ENCODE peak calls at places on chromosomes 2 and 18, in eight cellular contexts. K is Calu3; T is HTR-8/SVneo; Z is AG08395; Y is stimulated activated CD8-positive, alpha-beta memory T cell treated with anti-CD3 and anti-CD28 coated beads, Interleukin-7, amount 100 ng/mL, for 1 hour; V is coronary artery; B is pancreas; P is ureter. O is an unnamed sample.

GRCh38 chr2:189574793-189575475 is 5.7 kb downstream of the SLC40A1 start:
- DNase-seq in Z (no peak), Y (no peak), V (no peak), B (no peak), P (no peak), K (peak), T (no peak), O (no peak)

GRCh38 chr2:237978058-237978712 is 11.4 kb downstream of the UBE2F start:
- DNase-seq in K (no peak), Y (no peak), T (no peak), V (no peak), P (no peak), B (no peak), Z (peak), O (no peak)

GRCh38 chr2:145018502-145018901 is 498.6 kb upstream of the ZEB2 start:
- DNase-seq in Z (no peak), P (no peak), B (no peak), V (no peak), Y (no peak), T (no peak), K (no peak), O (no peak)

GRCh38 chr2:53826587-53827397 is 33.0 kb downstream of the GPR75 start:
- DNase-seq in V (no peak), K (no peak), T (no peak), Z (peak), Y (no peak), B (no peak), P (no peak), O (no peak)

GRCh38 chr2:241298554-241299165 is 16.8 kb downstream of the HDLBP start:
- DNase-seq in V (no peak), T (no peak), P (no peak), K (no peak), Z (no peak), B (no peak), Y (no peak), O (no peak)

GRCh38 chr18:8808001-8808400 is 102.6 kb downstream of the MTCL1 start:
- DNase-seq in B (no peak), T (no peak), K (no peak), Z (no peak), Y (no peak), V (no peak), P (no peak), O (peak)

GRCh38 chr18:79630266-79631095 is 49.1 kb upstream of the CTDP1 start:
- DNase-seq in Y (no peak), B (no peak), Z (peak), V (no peak), P (peak), T (no peak), K (no peak), O (no peak)

GRCh38 chr2:188524519-188525113 is 232.9 kb downstream of the GULP1 start:
- DNase-seq in K (peak), Y (no peak), Z (peak), P (no peak), B (no peak), T (peak), V (no peak), O (peak)

GRCh38 chr2:70934981-70935380 is 719 bp upstream of the ATP6V1B1 start:
- DNase-seq in T (no peak), B (no peak), Y (no peak), Z (no peak), V (no peak), K (no peak), P (peak), O (no peak)

GRCh38 chr2:54676656-54677055 is 46.8 kb upstream of the EML6 start:
- DNase-seq in T (no peak), Z (peak), P (no peak), B (no peak), V (no peak), K (no peak), Y (no peak), O (no peak)

GRCh38 chr2:128550801-128551416 is 232.2 kb upstream of the HS6ST1 start:
- DNase-seq in Y (no peak), Z (no peak), B (no peak), T (no peak), V (no peak), K (no peak), P (no peak), O (no peak)

GRCh38 chr2:76268928-76269327 is 558.2 kb upstream of the GCFC2 start:
- DNase-seq in V (no peak), Z (no peak), P (no peak), B (no peak), K (peak), T (peak), Y (no peak), O (peak)

GRCh38 chr18:44066541-44066940 is 614.1 kb upstream of the SETBP1 start:
- DNase-seq in K (no peak), Z (no peak), Y (no peak), B (no peak), V (no peak), T (no peak), P (no peak), O (no peak)

GRCh38 chr18:73414069-73414468 is 546.3 kb upstream of the NETO1 start:
- DNase-seq in P (no peak), T (no peak), Y (no peak), K (no peak), V (no peak), Z (no peak), B (no peak), O (no peak)

GRCh38 chr18:13218376-13219011 is at the start of gene LDLRAD4:
- DNase-seq in T (peak), K (peak), Z (no peak), P (no peak), B (peak), Y (peak), V (peak), O (no peak)

GRCh38 chr2:37819228-37819627 is 105.9 kb upstream of the RMDN2 start:
- DNase-seq in Y (no peak), P (no peak), Z (peak), T (no peak), B (no peak), K (no peak), V (no peak), O (peak)

GRCh38 chr2:8546319-8547283 is 135.3 kb upstream of the ID2 start:
- DNase-seq in K (no peak), P (no peak), T (no peak), V (peak), B (no peak), Z (no peak), Y (no peak), O (no peak)

GRCh38 chr2:226396541-226396940 is 403.1 kb downstream of the IRS1 start:
- DNase-seq in K (no peak), Z (peak), P (no peak), B (no peak), Y (no peak), V (no peak), T (no peak), O (no peak)

GRCh38 chr2:118678985-118679384 is 168.5 kb downstream of the EN1 start:
- DNase-seq in Z (no peak), P (no peak), Y (no peak), V (no peak), B (no peak), K (no peak), T (no peak), O (no peak)

O was measured in SJCRH30.